ENCODE peak calls at places on chromosome 6, in ten cellular contexts. S is activated T-cell treated with anti-CD3 and anti-CD28 coated beads for 1 hour; F is NB4; T is left lung; X is SHP77; B is globus pallidus; Q is mesendoderm; J is memory B cell; G is NCI-H1417 treated with DMSO at 0.1 percent for 48 hours; O is stimulated activated CD8-positive, alpha-beta memory T cell treated with anti-CD3 and anti-CD28 coated beads, Interleukin-7, amount 100 ng/mL, for 4 hours. Z is an unnamed sample.

GRCh38 chr6:107704377-107705013 is 119.6 kb downstream of the SCML4 start:
- DNase-seq in S (no peak), F (peak), T (no peak), X (peak), B (peak), Q (peak), J (peak), G (no peak), O (no peak), Z (no peak)

GRCh38 chr6:148524509-148524908 is 181.9 kb downstream of the SASH1 start:
- DNase-seq in S (no peak), F (no peak), T (no peak), X (no peak), B (no peak), Q (no peak), J (no peak), G (no peak), O (no peak), Z (no peak)

GRCh38 chr6:35755525-35755924 is 18.7 kb downstream of the ARMC12 start:
- DNase-seq in S (no peak), F (no peak), T (no peak), X (no peak), B (no peak), Q (no peak), J (no peak), G (no peak), O (no peak), Z (no peak)

GRCh38 chr6:170086639-170087420 is 204.0 kb downstream of the DLL1 start:
- DNase-seq in S (no peak), F (peak), T (peak), X (no peak), B (no peak), Q (no peak), J (peak), G (no peak), O (no peak), Z (no peak)

GRCh38 chr6:96213768-96214167 is 198.0 kb downstream of the FUT9 start:
- DNase-seq in S (no peak), F (no peak), T (no peak), X (no peak), B (no peak), Q (no peak), J (no peak), G (no peak), O (no peak), Z (no peak)

GRCh38 chr6:47733879-47734558 is 35.6 kb downstream of the ADGRF4 start:
- DNase-seq in S (no peak), F (peak), T (no peak), X (peak), B (no peak), Q (peak), J (no peak), G (no peak), O (no peak), Z (no peak)

GRCh38 chr6:106979435-106979884 is 4.9 kb upstream of the CD24 start:
- DNase-seq in S (peak), F (peak), T (peak), X (peak), B (peak), Q (peak), J (peak), G (no peak), O (peak), Z (no peak)

GRCh38 chr6:131914967-131915751 is 36.0 kb downstream of the CCN2 start:
- DNase-seq in S (peak), F (peak), T (no peak), X (peak), B (peak), Q (peak), J (peak), G (no peak), O (peak), Z (no peak)